ENCODE peak calls at places on chromosomes 4 and X, in seven cellular contexts. B, R, H, X, P, J and C are unnamed samples.
A peak's percentile ranks its signal among the peaks of the same experiment; 100 is the strongest.

GRCh38 chrX:20363003-20363674 is 96.4 kb upstream of the RPS6KA3 start:
- DNase-seq in B (no peak), R (no peak), H (no peak), X (no peak), P (no peak), J (no peak), C (no peak)

GRCh38 chrX:68659385-68659784 is 11.9 kb downstream of the STARD8 start:
- DNase-seq in B (no peak), R (no peak), H (no peak), X (peak; percentile 36), P (no peak), J (no peak), C (no peak)

GRCh38 chr4:20878806-20879205 is 178.5 kb downstream of the PACRGL start:
- DNase-seq in B (no peak), R (no peak), H (no peak), X (no peak), P (no peak), J (peak; percentile 1), C (no peak)

GRCh38 chr4:76801621-76802545 is 96.1 kb downstream of the SOWAHB start:
- DNase-seq in B (peak; percentile 35), R (no peak), H (no peak), X (peak; percentile 64), P (no peak), J (peak; percentile 34), C (no peak)

GRCh38 chr4:68218044-68218443 is 27.4 kb downstream of the TMPRSS11B start:
- DNase-seq in B (no peak), R (no peak), H (no peak), X (no peak), P (no peak), J (no peak), C (no peak)

GRCh38 chrX:122582280-122582679 is 601.8 kb upstream of the GRIA3 start:
- DNase-seq in B (no peak), R (no peak), H (no peak), X (no peak), P (no peak), J (no peak), C (no peak)

GRCh38 chr4:11720292-11720691 is 291.6 kb upstream of the HS3ST1 start:
- DNase-seq in B (no peak), R (peak; percentile 39), H (no peak), X (peak; percentile 45), P (no peak), J (peak; percentile 57), C (no peak)

GRCh38 chrX:109740076-109740809 is 7.2 kb upstream of the ACSL4 start:
- DNase-seq in B (no peak), R (no peak), H (no peak), X (no peak), P (no peak), J (no peak), C (no peak)

GRCh38 chrX:40468033-40468979 is 112.5 kb upstream of the ATP6AP2 start:
- DNase-seq in B (peak; percentile 26), R (peak; percentile 45), H (no peak), X (peak; percentile 39), P (peak; percentile 66), J (peak; percentile 85), C (no peak)

GRCh38 chr4:175891863-175892262 is 79.8 kb upstream of the GPM6A start:
- DNase-seq in B (no peak), R (peak; percentile 53), H (no peak), X (peak; percentile 48), P (no peak), J (peak; percentile 26), C (no peak)

GRCh38 chr4:140256335-140256734 is 102.4 kb upstream of the MAML3 start:
- DNase-seq in B (no peak), R (peak; percentile 52), H (no peak), X (no peak), P (no peak), J (no peak), C (no peak)

GRCh38 chr4:145266881-145267280 is 86.5 kb upstream of the OTUD4 start:
- DNase-seq in B (no peak), R (no peak), H (no peak), X (no peak), P (no peak), J (no peak), C (no peak)

GRCh38 chr4:89314291-89314690 is 6.7 kb upstream of the GPRIN3 start:
- DNase-seq in B (no peak), R (no peak), H (no peak), X (no peak), P (no peak), J (no peak), C (no peak)

GRCh38 chr4:89319756-89320155 is 12.2 kb upstream of the GPRIN3 start:
- DNase-seq in B (no peak), R (no peak), H (no peak), X (no peak), P (no peak), J (no peak), C (no peak)

GRCh38 chr4:89312066-89312465 is 4.5 kb upstream of the GPRIN3 start:
- DNase-seq in B (no peak), R (no peak), H (no peak), X (no peak), P (no peak), J (no peak), C (no peak)

GRCh38 chr4:89316931-89317366 is 9.3 kb upstream of the GPRIN3 start:
- DNase-seq in B (no peak), R (peak; percentile 94), H (no peak), X (no peak), P (no peak), J (no peak), C (no peak)

DNA sequence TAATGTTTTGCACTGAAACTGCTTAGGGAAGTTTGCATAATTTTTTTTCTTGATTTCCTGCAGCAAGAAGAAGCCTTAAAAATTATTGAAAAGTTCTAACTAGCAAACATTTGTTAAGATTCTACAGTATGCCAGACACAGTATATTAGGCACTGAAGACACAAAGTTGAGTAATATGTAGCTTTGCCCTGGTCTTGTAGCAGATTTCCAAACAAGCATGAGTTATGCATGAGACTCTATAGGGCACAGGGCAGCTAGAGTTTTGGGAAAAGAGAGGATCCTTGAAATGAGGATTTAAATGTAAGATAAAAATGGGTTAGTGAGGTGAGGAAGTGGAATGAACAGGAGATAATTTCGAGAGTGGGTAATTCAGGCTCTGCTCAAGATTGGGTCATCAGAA is 8.6 kb upstream of the GPRIN3 start:
- DNase-seq in B (no peak), R (no peak), H (no peak), X (no peak), P (no peak), J (no peak), C (no peak)
- H3K27ac ChIP-seq in B (no peak overlapping the region), R (peak overlapping the region; percentile 85), H (no peak overlapping the region), X (no peak overlapping the region), P (peak overlapping the region; percentile 39), J (no peak overlapping the region), C (no peak overlapping the region)

DNA sequence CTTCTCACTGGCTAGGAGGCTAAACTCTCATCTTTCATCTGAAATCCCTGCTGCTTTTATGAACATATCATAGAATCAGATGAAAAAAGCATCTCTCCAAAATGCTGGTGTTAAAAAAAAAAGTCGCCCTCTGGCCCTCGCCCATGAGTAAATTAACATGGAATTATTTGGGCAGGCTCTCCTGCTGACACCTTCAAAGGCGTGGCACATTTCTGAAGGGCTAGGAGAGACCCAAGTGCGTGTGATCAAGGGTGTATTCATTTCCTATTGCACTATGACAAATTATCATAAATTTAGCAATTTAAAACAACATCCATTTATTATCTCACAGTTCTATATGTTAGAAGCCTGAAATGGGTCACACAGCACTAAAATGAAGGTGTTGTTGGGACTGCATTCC is 5.1 kb downstream of the ANXA3 start:
- DNase-seq in B (no peak), R (no peak), H (no peak), X (no peak), P (no peak), J (no peak), C (no peak)
- H3K4me1 ChIP-seq in B (no peaks in the 10 kb centered on the region), R (no peaks in the 10 kb centered on the region), H (peaks cover 10% of the 10 kb centered on the region), X (peaks cover 23% of the 10 kb centered on the region), P (peaks cover 28% of the 10 kb centered on the region), J (peaks cover 5% of the 10 kb centered on the region), C (peaks cover 17% of the 10 kb centered on the region)

GRCh38 chrX:71991164-71991563 is 80.5 kb downstream of the NHSL2 start:
- DNase-seq in B (no peak), R (no peak), H (no peak), X (peak; percentile 6), P (no peak), J (no peak), C (no peak)

GRCh38 chrX:71995122-71995521 is 84.5 kb downstream of the NHSL2 start:
- DNase-seq in B (no peak), R (no peak), H (no peak), X (no peak), P (no peak), J (no peak), C (no peak)

GRCh38 chrX:71994601-71995000 is 84.0 kb downstream of the NHSL2 start:
- DNase-seq in B (no peak), R (no peak), H (no peak), X (no peak), P (no peak), J (no peak), C (no peak)

GRCh38 chrX:71992711-71993110 is 82.1 kb downstream of the NHSL2 start:
- DNase-seq in B (no peak), R (no peak), H (no peak), X (no peak), P (no peak), J (no peak), C (no peak)

DNA sequence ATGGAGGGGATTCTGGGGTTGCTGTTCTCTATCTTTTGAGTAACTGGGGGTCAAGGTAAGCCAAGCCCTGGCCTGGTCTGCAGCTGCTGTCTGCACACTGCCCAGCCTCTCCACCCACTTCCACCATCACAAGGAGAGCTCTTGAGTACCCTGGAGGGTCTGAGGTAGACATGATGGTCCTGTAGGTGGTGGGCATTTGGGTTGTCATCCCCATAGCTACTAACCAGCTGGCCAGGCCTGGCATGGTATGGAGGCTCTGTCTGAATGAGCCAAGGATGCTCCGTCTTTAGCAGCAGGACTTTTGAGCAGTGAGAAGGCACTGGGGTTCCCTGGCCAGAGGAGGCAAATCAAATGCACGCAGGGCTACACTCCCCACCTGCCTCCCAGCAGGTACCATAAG is 82.7 kb downstream of the NHSL2 start:
- DNase-seq in B (no peak), R (no peak), H (no peak), X (no peak), P (no peak), J (no peak), C (no peak)
- TF ChIP-seq CTCF in B (no peak), R (no peak), H (no peak), X (no peak), P (no peak), J (no peak), C (no peak)

DNA sequence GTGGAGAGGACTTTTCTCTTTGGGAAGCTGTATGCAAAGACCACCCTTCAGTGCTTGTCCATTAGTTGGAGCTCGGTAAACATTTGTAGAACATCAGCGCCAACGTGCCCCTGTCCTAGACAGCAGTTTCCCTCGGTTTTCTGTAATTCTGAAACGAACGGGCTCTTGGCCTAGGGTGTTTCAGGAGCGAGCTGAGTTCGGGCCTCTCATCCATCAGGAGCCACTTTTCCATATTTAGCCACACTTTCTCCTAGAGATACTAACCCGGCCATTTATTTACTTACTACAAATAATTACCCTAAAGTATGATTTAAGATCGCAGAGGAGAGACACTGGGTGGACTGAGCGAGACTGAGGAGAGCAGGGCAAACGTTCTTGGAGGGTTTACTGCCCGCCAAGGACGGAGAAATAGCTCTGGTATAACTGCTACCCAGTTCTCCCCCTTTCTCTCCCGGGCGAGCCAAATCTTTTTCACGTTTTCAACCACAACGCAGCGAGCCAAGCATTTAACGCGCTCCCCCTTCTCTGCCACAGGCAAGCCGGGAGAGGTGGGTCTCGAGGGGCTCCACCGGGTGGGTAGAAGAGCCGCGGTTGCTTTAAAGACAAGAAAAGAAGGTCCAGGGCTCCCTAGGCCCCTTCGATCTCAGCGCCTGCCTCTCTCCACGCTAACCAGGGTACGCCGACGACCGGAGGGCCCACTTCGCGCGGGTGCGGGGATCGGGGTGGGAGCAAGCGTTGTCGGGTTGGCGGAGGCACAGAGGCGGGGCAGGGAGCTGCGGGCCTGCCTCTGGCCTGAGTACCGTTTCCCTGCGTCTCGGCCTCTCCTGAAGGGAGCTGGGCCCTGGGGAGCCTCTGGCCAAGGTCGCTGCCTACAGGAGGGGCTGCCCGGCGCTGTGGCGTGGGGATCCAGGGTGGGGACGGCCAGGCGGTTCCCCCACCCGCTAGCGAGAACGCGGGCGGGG is 10.8 kb upstream of the PITX2 start:
- DNase-seq in B (no peak), R (no peak), H (no peak), X (peak; percentile 40), P (no peak), J (no peak), C (no peak)
- H3K27ac ChIP-seq in B (no peak overlapping the region), R (no peak overlapping the region), H (no peak overlapping the region), X (no peak overlapping the region), P (no peak overlapping the region), J (no peak overlapping the region), C (no peak overlapping the region)